ENCODE peak calls at places on chromosomes 2 and 18, in six cellular contexts. A is SK-N-SH, C is fibroblast of lung, F is HepG2, Y is PC-9, P is HCT116. J is an unnamed sample. For H3K9me3, the result is how much of the 10 kb centered on the place peaks cover.

GRCh38 chr2:237309011-237309410 is 105.0 kb downstream of the COL6A3 start:
- DNase-seq in C (peak), A (no peak), P (no peak), Y (no peak), F (no peak), J (no peak)

GRCh38 chr2:173962583-173963110 is 2.5 kb downstream of the SP3 start:
- DNase-seq in Y (no peak), F (no peak), P (no peak), A (no peak), C (no peak), J (peak)

GRCh38 chr2:37706784-37707183 is 35.3 kb upstream of the CDC42EP3 start:
- DNase-seq in F (no peak), A (no peak), Y (no peak), P (no peak), C (no peak), J (no peak)

GRCh38 chr2:155975734-155976133 is 356.8 kb downstream of the NR4A2 start:
- DNase-seq in Y (no peak), A (no peak), F (peak), P (no peak), C (no peak), J (no peak)

GRCh38 chr2:86274918-86275275 is 62.5 kb downstream of the REEP1 start:
- DNase-seq in C (peak), A (peak), F (no peak), Y (peak), P (no peak), J (no peak)

GRCh38 chr2:26933638-26934334 is 36.7 kb upstream of the MAPRE3 start:
- DNase-seq in Y (no peak), F (no peak), P (no peak), A (no peak), C (no peak), J (no peak)

GRCh38 chr2:162838141-162838500 is 446 bp downstream of the KCNH7 start:
- DNase-seq in C (no peak), A (no peak), P (no peak), Y (no peak), F (no peak), J (no peak)

GRCh38 chr18:48455555-48456478 is 46.6 kb upstream of the ZBTB7C start:
- DNase-seq in F (no peak), A (no peak), P (peak), C (peak), Y (peak), J (no peak)

GRCh38 chr2:222572264-222572721 is 83.6 kb downstream of the FARSB start:
- DNase-seq in Y (peak), C (no peak), P (no peak), A (no peak), F (no peak), J (no peak)

GRCh38 chr18:12621737-12622306 is 36.1 kb downstream of the SPIRE1 start:
- DNase-seq in F (no peak), A (no peak), C (peak), Y (no peak), P (no peak), J (no peak)

GRCh38 chr2:74908763-74909444 is 49.5 kb upstream of the POLE4 start:
- DNase-seq in C (no peak), A (peak), Y (no peak), P (no peak), F (peak), J (no peak)

GRCh38 chr2:20457661-20458630 is 11.1 kb downstream of the RHOB start:
- DNase-seq in F (no peak), Y (no peak), A (no peak), C (no peak), P (no peak), J (peak)

GRCh38 chr2:10884530-10885478 is 26.9 kb upstream of the KCNF1 start:
- DNase-seq in A (no peak), F (peak), Y (no peak), P (no peak), C (no peak), J (no peak)

GRCh38 chr2:25825238-25825637 is 53.0 kb downstream of the ASXL2 start:
- DNase-seq in A (no peak), Y (no peak), F (no peak), C (no peak), P (no peak), J (no peak)

GRCh38 chr2:39511786-39512433 is 74.8 kb upstream of the MAP4K3 start:
- DNase-seq in Y (no peak), P (no peak), A (no peak), F (peak), C (peak), J (no peak)

GRCh38 chr2:127153691-127154158 is 46.8 kb upstream of the BIN1 start:
- DNase-seq in P (no peak), A (no peak), C (peak), Y (peak), F (no peak), J (no peak)

GRCh38 chr2:167686691-167687090 is 560.7 kb downstream of the STK39 start:
- DNase-seq in F (no peak), C (no peak), Y (no peak), P (no peak), A (no peak), J (no peak)

GRCh38 chr18:46497129-46497528 is 159.9 kb downstream of the LOXHD1 start:
- DNase-seq in Y (no peak), C (peak), F (peak), P (no peak), A (no peak), J (peak)

GRCh38 chr2:79860233-79861058 is 347.6 kb downstream of the CTNNA2 start:
- DNase-seq in C (peak), P (no peak), F (peak), A (peak), Y (no peak), J (peak)

GRCh38 chr2:86628091-86628522 is 4.4 kb upstream of the RNF103 start:
- DNase-seq in C (no peak), F (peak), A (no peak), Y (no peak), P (no peak), J (no peak)

GRCh38 chr2:30736461-30737325 is 70.6 kb downstream of the CAPN13 start:
- DNase-seq in C (no peak), A (no peak), Y (no peak), P (no peak), F (no peak), J (no peak)

GRCh38 chr2:54635554-54636152 is 87.8 kb upstream of the EML6 start:
- DNase-seq in C (no peak), F (no peak), A (no peak), Y (no peak), P (no peak), J (no peak)

GRCh38 chr2:84906900-84907714 is 1.7 kb downstream of the TMSB10 start:
- DNase-seq in Y (peak), A (peak), C (peak), F (peak), P (peak), J (peak)

GRCh38 chr2:145744541-145745386 is 1224.8 kb upstream of the ZEB2 start:
- DNase-seq in F (no peak), A (no peak), P (no peak), Y (no peak), C (peak), J (no peak)

GRCh38 chr2:216927163-216927562 is 67.3 kb upstream of the TNP1 start:
- DNase-seq in C (no peak), P (no peak), Y (no peak), F (no peak), A (no peak), J (no peak)

GRCh38 chr2:29317077-29317517 is 201.9 kb downstream of the CLIP4 start:
- DNase-seq in P (no peak), Y (no peak), C (no peak), A (no peak), F (no peak), J (no peak)

GRCh38 chr2:165251361-165251760 is 12.1 kb downstream of the SCN2A start:
- DNase-seq in A (no peak), Y (no peak), F (no peak), P (no peak), C (no peak), J (no peak)

GRCh38 chr18:36711813-36712444 is 116.9 kb downstream of the TPGS2 start:
- DNase-seq in Y (peak), C (peak), A (no peak), F (no peak), P (peak), J (no peak)

GRCh38 chr2:237475704-237476107 is 11.3 kb upstream of the MLPH start:
- DNase-seq in F (no peak), Y (no peak), C (no peak), A (no peak), P (no peak), J (no peak)

GRCh38 chr2:74077636-74078035 is 70.1 kb downstream of the BOLA3 start:
- DNase-seq in A (no peak), P (no peak), Y (no peak), F (no peak), C (no peak), J (no peak)

GRCh38 chr2:179410552-179411356 is 146.1 kb upstream of the SESTD1 start:
- DNase-seq in A (peak), C (peak), F (peak), Y (peak), P (peak), J (peak)

GRCh38 chr18:35159782-35160181 is 81.1 kb upstream of the ZNF397 start:
- DNase-seq in Y (no peak), C (no peak), A (no peak), F (no peak), P (no peak), J (no peak)

GRCh38 chr2:39225564-39225963 is 18.2 kb downstream of the CDKL4 start:
- DNase-seq in A (no peak), P (no peak), Y (no peak), F (no peak), C (no peak), J (no peak)

GRCh38 chr2:67241453-67241852 is 155.7 kb upstream of the ETAA1 start:
- DNase-seq in F (no peak), Y (no peak), C (no peak), A (no peak), P (no peak), J (no peak)

GRCh38 chr2:167862296-167862695 is 385.1 kb downstream of the STK39 start:
- DNase-seq in P (no peak), C (no peak), Y (no peak), A (no peak), F (no peak), J (no peak)

GRCh38 chr18:22186484-22186971 is 17.1 kb downstream of the GATA6 start:
- DNase-seq in Y (no peak), C (no peak), P (no peak), F (no peak), A (no peak), J (no peak)

GRCh38 chr2:241769819-241770184 is 6.8 kb upstream of the GAL3ST2 start:
- DNase-seq in Y (no peak), C (no peak), P (no peak), F (no peak), A (peak), J (no peak)

GRCh38 chr2:5250482-5250881 is 441.7 kb upstream of the SOX11 start:
- DNase-seq in P (no peak), Y (no peak), C (no peak), A (no peak), F (no peak), J (no peak)

DNA sequence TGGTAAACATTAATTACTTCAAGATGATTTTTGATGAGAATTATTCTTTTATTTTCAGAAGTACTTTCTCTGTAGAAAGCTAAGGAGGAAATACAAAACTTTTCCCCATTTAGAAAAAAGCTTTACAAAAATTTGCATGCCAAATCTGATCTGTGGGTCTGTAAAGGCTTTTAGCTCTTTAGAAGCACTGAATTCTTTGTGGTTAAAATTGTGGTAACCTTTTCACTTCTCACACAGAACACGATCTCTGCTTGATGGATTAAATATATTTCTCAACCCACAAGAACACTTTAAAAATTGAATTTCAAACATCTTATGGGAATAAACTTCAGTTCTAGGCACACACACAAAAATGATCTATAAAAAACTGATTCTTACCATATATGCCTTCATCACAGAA is 63.7 kb downstream of the VIL1 start:
- DNase-seq in A (no peak), P (no peak), F (no peak), C (no peak), Y (no peak), J (peak)
- H3K4me2 ChIP-seq in A (no peak), P (no peak), F (no peak), C (no peak), Y (no peak), J (peak)

GRCh38 chr18:68769423-68769822 is 28.5 kb upstream of the CCDC102B start:
- DNase-seq in Y (no peak), F (no peak), P (no peak), C (peak), A (no peak), J (no peak)

GRCh38 chr18:68772268-68772667 is 25.6 kb upstream of the CCDC102B start:
- DNase-seq in Y (no peak), P (no peak), C (no peak), A (no peak), F (no peak), J (no peak)

GRCh38 chr18:68764016-68764415 is 33.9 kb upstream of the CCDC102B start:
- DNase-seq in A (no peak), P (no peak), Y (no peak), F (no peak), C (peak), J (no peak)

GRCh38 chr18:68763082-68763481 is 34.8 kb upstream of the CCDC102B start:
- DNase-seq in Y (no peak), F (no peak), A (no peak), C (no peak), P (no peak), J (no peak)

GRCh38 chr18:68766433-68766832 is 31.4 kb upstream of the CCDC102B start:
- DNase-seq in C (no peak), P (no peak), Y (no peak), F (no peak), A (no peak), J (no peak)
- H3K9me3 ChIP-seq in C (under half), P (under half), Y (under half), F (under half), A (under half), J (under half)

GRCh38 chr18:54622084-54622483 is 31.0 kb downstream of the DYNAP start:
- DNase-seq in A (no peak), F (no peak), C (no peak), Y (no peak), P (no peak), J (no peak)

GRCh38 chr18:54611819-54612218 is 20.8 kb downstream of the DYNAP start:
- DNase-seq in A (no peak), Y (no peak), P (no peak), F (no peak), C (no peak), J (no peak)

GRCh38 chr18:54613174-54613573 is 22.1 kb downstream of the DYNAP start:
- DNase-seq in Y (no peak), F (no peak), A (no peak), P (no peak), C (no peak), J (no peak)

GRCh38 chr18:54612237-54612636 is 21.2 kb downstream of the DYNAP start:
- DNase-seq in A (no peak), C (no peak), P (no peak), Y (no peak), F (no peak), J (no peak)

GRCh38 chr18:54616220-54616848 is 25.3 kb downstream of the DYNAP start:
- DNase-seq in P (no peak), A (no peak), C (no peak), Y (no peak), F (no peak), J (no peak)
- H3K4me2 ChIP-seq in P (no peak), A (no peak), C (no peak), Y (no peak), F (no peak), J (no peak)

DNA sequence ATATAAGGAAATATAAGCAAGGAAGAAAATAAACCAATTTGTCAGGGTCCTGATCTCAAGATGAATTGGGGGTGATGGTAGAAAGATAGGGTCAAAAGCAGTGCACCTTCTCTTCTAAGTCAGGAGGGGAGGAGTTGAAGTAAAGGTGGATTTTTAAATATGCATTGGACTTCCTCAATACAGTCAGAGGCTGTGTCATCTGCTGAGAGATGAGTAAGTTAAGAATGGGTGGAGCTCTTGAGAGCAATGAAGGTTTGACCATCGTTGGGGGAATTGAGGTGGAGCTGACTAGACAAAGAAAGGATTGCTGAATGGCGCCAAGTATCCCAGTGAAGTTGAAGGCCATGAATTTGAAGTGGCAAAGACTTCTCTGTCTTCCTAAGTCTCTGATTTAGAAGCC is 18.4 kb upstream of the CPO start:
- DNase-seq in Y (no peak), F (no peak), P (no peak), A (no peak), C (no peak), J (no peak)
- H3K9me3 ChIP-seq in Y (under half), F (under half), P (under half), A (under half), C (under half), J (under half)

DNA sequence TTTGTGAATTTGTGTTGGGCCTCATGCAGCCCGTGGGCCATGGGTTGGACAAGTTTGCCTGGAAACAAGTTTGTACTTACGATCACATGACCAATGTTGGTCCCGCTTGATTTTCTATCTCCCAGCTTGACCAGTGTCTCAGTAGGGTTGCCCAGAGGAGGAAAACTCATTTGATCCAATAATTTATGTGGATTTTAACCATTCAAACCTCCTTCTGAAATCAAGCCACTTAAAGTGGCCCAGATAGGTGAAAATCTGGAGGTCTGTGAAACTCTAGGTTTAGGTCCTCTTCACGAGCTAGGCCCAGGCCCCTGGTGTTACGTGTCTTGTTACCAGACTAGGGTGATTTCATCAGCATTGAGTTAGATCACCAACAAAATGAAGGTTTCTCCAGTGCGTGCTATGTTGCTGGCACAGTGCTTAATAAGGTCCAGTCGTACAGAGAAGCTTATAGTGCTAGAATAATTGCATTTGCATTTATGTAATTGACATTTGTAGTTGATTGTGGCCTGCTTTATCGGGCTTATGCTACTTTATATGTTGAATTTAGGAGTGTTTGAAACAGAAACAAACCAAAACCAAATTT is 4.4 kb downstream of the ACTR2 start:
- DNase-seq in A (no peak), Y (no peak), F (no peak), C (peak), P (no peak), J (no peak)
- H3K4me2 ChIP-seq in A (peak), Y (peak), F (peak), C (peak), P (no peak), J (peak)

GRCh38 chr18:78903436-78904178 is 76.0 kb upstream of the SALL3 start:
- DNase-seq in Y (no peak), A (no peak), P (no peak), F (no peak), C (no peak), J (no peak)
- H3K9me3 ChIP-seq in Y (under half), A (under half), P (under half), F (under half), C (under half), J (under half)

DNA sequence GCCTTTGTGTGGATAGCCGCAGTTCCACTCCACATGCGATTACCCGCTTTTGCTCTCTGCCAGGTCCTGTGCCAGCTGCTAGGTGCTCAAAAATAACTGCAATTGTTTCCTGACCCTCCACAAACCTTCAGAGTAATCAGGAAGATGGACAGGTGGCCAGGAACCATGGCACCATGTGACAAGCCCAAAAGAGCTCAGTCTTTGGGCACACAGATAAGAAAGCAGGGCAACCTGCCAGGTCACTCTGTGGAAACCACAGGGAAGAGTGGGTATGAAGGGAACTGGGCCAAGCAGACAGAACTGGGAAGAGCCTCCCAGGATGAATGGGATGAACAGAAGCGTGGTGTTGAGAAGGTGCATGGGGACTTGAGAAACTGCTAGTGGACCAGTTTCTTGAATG is 79.4 kb upstream of the AGAP1 start:
- DNase-seq in Y (no peak), C (no peak), F (no peak), P (no peak), A (no peak), J (no peak)
- H3K4me2 ChIP-seq in Y (no peak), C (no peak), F (no peak), P (no peak), A (no peak), J (no peak)

DNA sequence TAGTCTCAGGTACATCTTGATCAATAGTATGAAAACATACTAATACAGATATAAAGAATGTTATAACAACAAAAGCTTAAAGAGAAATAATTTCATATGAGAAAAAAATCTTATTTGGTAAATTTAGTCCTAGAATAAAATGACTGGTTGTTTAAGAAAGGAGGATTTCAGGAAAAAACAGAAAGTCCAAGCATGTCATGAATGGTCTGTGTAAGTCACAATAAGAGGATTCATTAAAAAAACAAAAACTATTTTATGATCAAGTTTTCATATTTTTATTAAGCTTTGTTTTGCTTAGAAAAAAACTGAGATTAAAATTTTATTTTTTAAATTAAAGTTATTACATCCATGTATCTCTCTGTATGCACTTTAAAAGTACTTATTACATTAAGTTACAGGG is 353.9 kb upstream of the SPHKAP start:
- DNase-seq in F (peak), P (peak), C (no peak), Y (no peak), A (no peak), J (peak)
- H3K9me3 ChIP-seq in F (half or more), P (under half), C (under half), Y (under half), A (under half), J (under half)

J was measured in Karpas-422.